ENCODE peak calls at places on chromosomes 1 and 21, in eight cellular contexts. V is brain microvascular endothelial cell, K is AG04449, T is astrocyte of the cerebellum, R is mucosa of descending colon, Q is astrocyte of the spinal cord, D is Calu3, J is ovary. W is an unnamed sample.

GRCh38 chr1:43232071-43232470 is 37.7 kb upstream of the TMEM125 start:
- DNase-seq in V (peak; percentile 73), R (no peak), Q (peak; percentile 72), J (no peak), D (peak; percentile 42), K (no peak), T (peak; percentile 51), W (peak; percentile 63)

GRCh38 chr21:41761211-41762181 is 5.4 kb downstream of the RIPK4 start:
- DNase-seq in V (no peak), Q (peak; percentile 13), K (no peak), R (no peak), J (no peak), T (no peak), D (peak; percentile 48), W (peak; percentile 42)

GRCh38 chr1:201452881-201453280 is 16.1 kb downstream of the PHLDA3 start:
- DNase-seq in D (no peak), V (no peak), K (no peak), R (no peak), Q (no peak), T (no peak), J (no peak), W (no peak)

GRCh38 chr1:2294033-2294640 is 66.0 kb downstream of the SKI start:
- DNase-seq in Q (no peak), R (no peak), V (peak; percentile 27), K (no peak), J (no peak), T (no peak), D (no peak), W (no peak)

GRCh38 chr1:163561570-163562295 is 240.0 kb downstream of the NUF2 start:
- DNase-seq in R (no peak), Q (peak; percentile 26), J (no peak), T (no peak), D (peak; percentile 8), K (no peak), V (no peak), W (peak; percentile 20)

GRCh38 chr1:192877283-192877886 is 68.5 kb downstream of the RGS2 start:
- DNase-seq in R (no peak), D (no peak), T (peak; percentile 32), J (no peak), K (no peak), Q (peak; percentile 59), V (peak; percentile 23), W (no peak)

GRCh38 chr1:109927356-109927755 is 16.7 kb downstream of the CSF1 start:
- DNase-seq in R (no peak), D (no peak), J (no peak), V (no peak), Q (no peak), T (no peak), K (no peak), W (no peak)

GRCh38 chr21:46064870-46065214 is 33.1 kb upstream of the COL6A2 start:
- DNase-seq in K (no peak), V (no peak), R (no peak), J (no peak), T (no peak), D (no peak), Q (no peak), W (no peak)

GRCh38 chr1:160096491-160097116 is 1.8 kb downstream of the IGSF8 start:
- DNase-seq in R (no peak), D (no peak), Q (no peak), T (no peak), K (no peak), J (no peak), V (no peak), W (peak; percentile 67)

GRCh38 chr1:52814465-52814864 is 28.1 kb upstream of the ZYG11A start:
- DNase-seq in R (no peak), K (no peak), J (no peak), T (no peak), D (peak; percentile 55), Q (no peak), V (no peak), W (peak; percentile 15)

GRCh38 chr1:225772848-225773247 is 4.8 kb upstream of the SRP9 start:
- DNase-seq in T (no peak), R (no peak), J (no peak), K (no peak), Q (no peak), D (peak; percentile 47), V (no peak), W (no peak)

GRCh38 chr1:182889997-182890396 is 50.9 kb downstream of the DHX9 start:
- DNase-seq in J (no peak), V (no peak), K (no peak), D (no peak), T (no peak), Q (no peak), R (no peak), W (no peak)

GRCh38 chr1:99305626-99306025 is 41.3 kb downstream of the PLPPR4 start:
- DNase-seq in Q (no peak), J (no peak), V (peak; percentile 68), K (peak; percentile 17), D (no peak), R (no peak), T (no peak), W (no peak)

GRCh38 chr21:35038772-35039145 is 10.3 kb downstream of the RUNX1 start:
- DNase-seq in K (no peak), D (no peak), R (no peak), T (no peak), J (no peak), Q (no peak), V (no peak), W (no peak)

DNA sequence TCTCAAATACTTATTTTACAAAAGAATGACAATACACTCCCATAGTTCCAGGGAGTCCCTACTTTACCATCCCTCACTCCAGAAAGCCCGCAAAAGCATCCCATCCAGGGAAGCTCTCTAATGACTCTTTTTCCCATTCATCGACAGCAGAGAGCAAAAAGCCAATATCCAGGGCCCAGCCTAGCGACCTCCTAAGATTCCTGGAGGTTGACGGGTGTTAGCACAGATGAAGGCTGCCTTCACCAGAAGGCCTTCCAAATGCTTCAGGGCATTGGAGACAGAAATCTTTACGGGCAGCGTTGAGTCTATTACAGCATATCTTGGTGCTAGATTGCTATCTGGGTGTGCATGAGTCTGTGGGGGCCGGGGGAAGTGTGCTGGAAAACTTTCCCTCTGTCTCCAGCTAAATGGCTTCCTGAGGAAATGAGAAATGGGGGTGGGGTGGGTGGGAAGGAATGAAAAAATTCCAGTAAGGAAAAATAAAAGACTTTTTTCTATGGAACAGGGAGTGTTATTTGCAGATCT is 136.6 kb downstream of the PROX1 start:
- DNase-seq in J (no peak), Q (no peak), D (no peak), V (no peak), K (no peak), R (no peak), T (no peak), W (no peak)
- TF ChIP-seq CTCF in J (no peak), Q (no peak), D (no peak), V (no peak), K (no peak), R (no peak), T (no peak), W (no peak)

GRCh38 chr21:39533545-39534226 is 79.1 kb upstream of the B3GALT5 start:
- DNase-seq in V (no peak), Q (no peak), T (no peak), D (no peak), K (no peak), J (no peak), R (no peak), W (no peak)

GRCh38 chr21:39527664-39528381 is 76.1 kb downstream of the SH3BGR start:
- DNase-seq in J (peak; percentile 37), Q (no peak), V (no peak), R (peak; percentile 83), D (peak; percentile 31), T (no peak), K (no peak), W (no peak)

GRCh38 chr21:39535646-39536437 is 76.9 kb upstream of the B3GALT5 start:
- DNase-seq in T (no peak), V (no peak), D (peak; percentile 27), J (no peak), R (no peak), Q (no peak), K (no peak), W (no peak)

GRCh38 chr21:39529026-39529425 is 77.3 kb downstream of the SH3BGR start:
- DNase-seq in R (no peak), Q (no peak), T (no peak), D (no peak), J (no peak), K (no peak), V (no peak), W (peak; percentile 10)

GRCh38 chr21:39531777-39532333 is 80.1 kb downstream of the SH3BGR start:
- DNase-seq in R (no peak), Q (no peak), K (no peak), D (no peak), T (no peak), J (no peak), V (no peak), W (peak; percentile 2)
- TF ChIP-seq CTCF in R (no peak), Q (no peak), K (no peak), D (no peak), T (no peak), J (no peak), V (no peak), W (no peak)

DNA sequence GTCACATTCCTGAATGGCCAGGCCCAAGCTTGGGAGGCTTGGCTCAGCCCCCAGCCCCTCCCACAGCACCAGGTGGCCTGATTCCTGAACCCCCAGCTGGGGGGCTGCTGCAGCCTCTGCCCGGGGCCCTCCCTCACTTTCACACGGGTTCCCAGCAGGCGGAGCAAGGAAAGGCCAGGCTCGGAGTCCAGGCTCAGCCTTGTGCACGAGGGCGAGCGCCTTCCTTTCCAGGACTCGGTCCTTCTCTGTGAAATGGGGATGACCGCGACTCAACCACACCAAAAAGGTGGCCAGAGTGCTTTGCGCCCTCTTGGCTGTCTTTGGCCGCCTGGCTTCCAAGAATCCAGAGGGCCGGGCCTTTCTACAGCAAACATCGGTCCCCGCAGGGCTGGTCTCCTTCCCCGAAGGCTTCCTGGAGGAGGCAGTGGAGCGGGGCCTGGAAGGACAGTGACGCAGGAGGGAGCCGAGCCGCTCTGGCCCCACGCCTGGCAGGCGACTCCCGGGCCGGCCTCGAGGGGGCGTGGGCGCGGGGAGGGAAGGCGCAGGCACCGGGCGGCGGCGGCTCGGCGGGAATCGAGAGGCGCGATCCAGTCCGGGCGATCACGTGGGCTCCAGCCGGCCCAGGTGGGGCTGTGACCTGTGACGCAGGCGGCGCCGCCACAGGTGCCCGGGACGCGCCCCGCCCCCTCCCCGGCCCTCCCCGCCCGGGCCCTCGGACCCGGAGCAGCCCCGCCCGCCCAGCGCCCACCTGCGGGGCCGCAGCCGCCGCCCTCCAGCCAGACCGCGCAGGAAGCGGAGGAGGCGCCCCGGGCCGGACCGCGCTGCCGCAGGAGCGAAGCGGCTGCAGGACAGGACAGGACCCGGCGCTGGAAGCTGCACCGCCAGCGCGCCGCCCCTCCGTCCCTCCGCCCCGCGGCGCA is at the start of gene ARHGEF16:
- DNase-seq in R (peak; percentile 91), V (peak; percentile 29), T (no peak), K (no peak), Q (no peak), D (peak; percentile 89), J (peak; percentile 64), W (no peak)
- TF ChIP-seq CTCF in R (peak; percentile 67), V (peak; percentile 25), T (peak; percentile 32), K (peak; percentile 53), Q (peak; percentile 34), D (peak; percentile 55), J (no peak), W (peak; percentile 65)

DNA sequence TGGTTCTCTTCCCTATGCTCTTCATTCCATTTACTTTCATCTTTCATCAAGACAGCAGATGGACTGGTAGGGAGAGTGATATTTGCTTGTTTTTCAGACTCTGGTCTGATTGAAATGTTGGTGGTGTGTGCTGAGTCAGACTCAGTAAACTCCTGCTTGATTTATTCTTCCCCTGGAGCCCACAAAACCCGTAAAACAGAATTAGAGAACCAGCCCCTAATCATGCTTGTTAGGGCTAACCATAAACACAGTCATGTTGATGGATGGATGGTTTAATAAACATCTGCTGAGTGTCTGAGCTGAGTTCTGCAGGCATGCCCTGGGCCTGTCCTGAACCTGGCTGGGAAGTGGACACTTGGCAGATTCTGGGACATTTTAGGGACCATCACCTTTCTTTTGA is 24.8 kb downstream of the NOS1AP start:
- DNase-seq in K (no peak), J (no peak), D (no peak), V (no peak), R (no peak), T (no peak), Q (peak; percentile 21), W (no peak)
- TF ChIP-seq CTCF in K (no peak), J (no peak), D (no peak), V (no peak), R (no peak), T (no peak), Q (no peak), W (no peak)